ENCODE peak calls at places on chromosomes 6 and 20, in four cellular contexts. W is HL-60, A is GM12878, B is K562. H is an unnamed sample.

GRCh38 chr20:3042621-3043020 is 801 bp upstream of the GNRH2 start:
- DNase-seq in B (no peak), A (no peak), W (no peak), H (no peak)

GRCh38 chr6:158774734-158775449 is 44.3 kb downstream of the EZR start:
- DNase-seq in A (no peak), B (no peak), W (no peak), H (no peak)

GRCh38 chr6:116840091-116840490 is 11.2 kb upstream of the GPRC6A start:
- DNase-seq in A (no peak), W (peak; percentile 6), B (peak; percentile 11), H (no peak)

GRCh38 chr6:17705778-17706579 is 746 bp downstream of the NUP153 start:
- DNase-seq in B (no peak), A (no peak), W (no peak), H (peak; percentile 71)

GRCh38 chr6:25171301-25171700 is 107.9 kb upstream of the CARMIL1 start:
- DNase-seq in A (no peak), B (no peak), W (no peak), H (no peak)

GRCh38 chr6:3393796-3394195 is 63.1 kb downstream of the SLC22A23 start:
- DNase-seq in A (no peak), B (no peak), W (no peak), H (no peak)

GRCh38 chr6:68778356-68779020 is 143.4 kb downstream of the ADGRB3 start:
- DNase-seq in B (peak; percentile 36), W (no peak), A (no peak), H (no peak)

GRCh38 chr6:110378552-110378951 is 20.4 kb upstream of the METTL24 start:
- DNase-seq in W (no peak), A (no peak), B (no peak), H (no peak)

GRCh38 chr20:56400001-56400640 is 7.7 kb downstream of the CSTF1 start:
- DNase-seq in W (no peak), A (peak; percentile 31), B (peak; percentile 48), H (no peak)

GRCh38 chr6:139144490-139145085 is 9.7 kb downstream of the HECA start:
- DNase-seq in B (no peak), A (no peak), W (no peak), H (no peak)

GRCh38 chr6:137222376-137222775 is 3.2 kb upstream of the IFNGR1 start:
- DNase-seq in A (no peak), W (no peak), B (no peak), H (no peak)

GRCh38 chr6:136230219-136230980 is 19.7 kb downstream of the MTFR2 start:
- DNase-seq in A (no peak), B (no peak), W (no peak), H (no peak)

GRCh38 chr6:83976037-83976755 is 57.4 kb upstream of the MRAP2 start:
- DNase-seq in A (no peak), B (no peak), W (no peak), H (no peak)

GRCh38 chr6:112237644-112238043 is 16.7 kb downstream of the LAMA4 start:
- DNase-seq in A (no peak), W (no peak), B (no peak), H (no peak)

GRCh38 chr6:67045076-67045475 is 1338.0 kb upstream of the EYS start:
- DNase-seq in B (no peak), A (no peak), W (no peak), H (no peak)

GRCh38 chr6:137874204-137875001 is 7.3 kb downstream of the TNFAIP3 start:
- DNase-seq in B (no peak), A (no peak), W (no peak), H (no peak)

GRCh38 chr6:168293641-168294530 is 25.7 kb downstream of the DACT2 start:
- DNase-seq in A (no peak), W (no peak), B (no peak), H (no peak)

GRCh38 chr20:38141154-38141888 is 23.7 kb downstream of the TGM2 start:
- DNase-seq in W (no peak), B (peak; percentile 39), A (no peak), H (no peak)

GRCh38 chr6:18654821-18655220 is 267.7 kb downstream of the RNF144B start:
- DNase-seq in A (no peak), B (no peak), W (no peak), H (no peak)

GRCh38 chr6:17167327-17167979 is 65.6 kb downstream of the STMND1 start:
- DNase-seq in A (no peak), B (no peak), W (no peak), H (no peak)

GRCh38 chr6:110233769-110234374 is 53.6 kb downstream of the CDC40 start:
- DNase-seq in B (no peak), W (no peak), A (peak; percentile 15), H (peak; percentile 33)

GRCh38 chr6:32952817-32953739 is at the start of gene HLA-DMA:
- DNase-seq in A (peak; percentile 99), B (peak; percentile 67), W (peak; percentile 93), H (peak; percentile 46)

GRCh38 chr6:47323887-47324286 is 14.2 kb upstream of the TNFRSF21 start:
- DNase-seq in A (no peak), W (no peak), B (no peak), H (no peak)

GRCh38 chr20:19690462-19690861 is 67.6 kb upstream of the RIN2 start:
- DNase-seq in B (no peak), A (no peak), W (no peak), H (no peak)

GRCh38 chr20:23826541-23827018 is at the start of gene CST2:
- DNase-seq in A (no peak), B (no peak), W (no peak), H (no peak)

GRCh38 chr6:3194535-3195376 is 32.7 kb downstream of the TUBB2B start:
- DNase-seq in W (no peak), A (no peak), B (no peak), H (no peak)

GRCh38 chr20:49747707-49748524 is 34.2 kb upstream of the B4GALT5 start:
- DNase-seq in A (no peak), W (no peak), B (peak; percentile 68), H (no peak)

GRCh38 chr6:127464881-127465459 is 5.8 kb upstream of the KIAA0408 start:
- DNase-seq in B (peak; percentile 44), A (no peak), W (no peak), H (no peak)

GRCh38 chr6:109793793-109794192 is 102.7 kb downstream of the FIG4 start:
- DNase-seq in A (no peak), B (peak; percentile 12), W (no peak), H (no peak)

GRCh38 chr20:52972965-52973819 is 1.0 kb downstream of the TSHZ2 start:
- DNase-seq in W (no peak), B (no peak), A (no peak), H (no peak)

GRCh38 chr6:34423254-34423653 is 2.6 kb downstream of the RPS10 start:
- DNase-seq in B (no peak), A (no peak), W (no peak), H (no peak)

GRCh38 chr6:144266091-144266649 is 19.0 kb upstream of the UTRN start:
- DNase-seq in B (no peak), A (no peak), W (no peak), H (no peak)

GRCh38 chr20:3106658-3107463 is 22.3 kb upstream of the AVP start:
- DNase-seq in W (no peak), A (no peak), B (no peak), H (no peak)

GRCh38 chr6:44386364-44386928 is 1.1 kb upstream of the CDC5L start:
- DNase-seq in W (no peak), A (no peak), B (no peak), H (no peak)

GRCh38 chr6:167684276-167685104 is 142.2 kb upstream of the AFDN start:
- DNase-seq in B (no peak), A (no peak), W (no peak), H (no peak)

GRCh38 chr20:36498386-36499179 is 42.7 kb upstream of the MYL9 start:
- DNase-seq in B (no peak), A (no peak), W (no peak), H (no peak)

GRCh38 chr20:18625907-18626655 is 38.2 kb downstream of the DTD1 start:
- DNase-seq in W (no peak), A (no peak), B (no peak), H (no peak)

DNA sequence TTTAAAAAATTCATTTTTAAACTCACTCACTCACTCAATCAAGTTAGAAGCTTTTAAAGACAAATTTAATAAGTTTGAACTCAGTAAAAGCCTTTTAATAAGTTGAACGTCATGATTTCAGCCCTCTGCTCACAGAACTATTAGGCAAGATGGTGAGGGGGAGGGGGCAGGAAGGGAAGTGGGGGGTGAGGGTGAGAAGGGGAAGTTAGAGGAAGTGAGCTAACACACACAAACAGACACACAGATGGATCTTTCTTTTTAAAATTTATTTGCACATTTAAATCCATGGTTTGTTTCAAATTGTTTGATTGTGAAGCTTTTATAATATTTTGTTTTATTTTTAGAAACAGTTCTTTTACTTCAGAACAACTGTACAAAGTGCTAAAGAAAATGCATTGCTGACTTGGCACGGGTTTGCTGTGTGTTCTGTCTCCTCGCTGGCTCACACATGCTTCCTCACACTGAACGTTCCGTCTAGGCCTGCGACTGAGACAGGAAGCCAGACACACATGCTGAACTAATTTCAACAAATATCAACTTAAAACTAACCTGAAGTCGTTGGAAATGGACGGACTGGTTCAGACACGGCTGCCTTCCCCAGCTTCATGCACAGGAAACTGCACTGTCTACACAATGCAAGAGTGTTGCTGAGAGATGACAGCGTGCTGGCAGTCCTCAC is 7.9 kb upstream of the ZBP1 start:
- DNase-seq in W (peak; percentile 81), A (no peak), B (no peak), H (no peak)
- TF ChIP-seq SPI1 in W (peak; percentile 92), A (peak; percentile 48), B (peak; percentile 53), H (peak; percentile 72)

GRCh38 chr20:33884633-33885032 is 73.5 kb downstream of the CHMP4B start:
- DNase-seq in W (no peak), B (no peak), A (no peak), H (no peak)

GRCh38 chr20:33883164-33883563 is 72.0 kb downstream of the CHMP4B start:
- DNase-seq in W (no peak), B (no peak), A (peak; percentile 73), H (no peak)

GRCh38 chr20:33880396-33880795 is 69.2 kb downstream of the CHMP4B start:
- DNase-seq in A (no peak), B (no peak), W (no peak), H (no peak)

GRCh38 chr20:33882481-33882880 is 71.3 kb downstream of the CHMP4B start:
- DNase-seq in A (no peak), B (no peak), W (no peak), H (no peak)

GRCh38 chr20:33882018-33882417 is 70.9 kb downstream of the CHMP4B start:
- DNase-seq in W (no peak), B (no peak), A (no peak), H (no peak)
- TF ChIP-seq SPI1 in W (no peak), B (no peak), A (no peak), H (no peak)

DNA sequence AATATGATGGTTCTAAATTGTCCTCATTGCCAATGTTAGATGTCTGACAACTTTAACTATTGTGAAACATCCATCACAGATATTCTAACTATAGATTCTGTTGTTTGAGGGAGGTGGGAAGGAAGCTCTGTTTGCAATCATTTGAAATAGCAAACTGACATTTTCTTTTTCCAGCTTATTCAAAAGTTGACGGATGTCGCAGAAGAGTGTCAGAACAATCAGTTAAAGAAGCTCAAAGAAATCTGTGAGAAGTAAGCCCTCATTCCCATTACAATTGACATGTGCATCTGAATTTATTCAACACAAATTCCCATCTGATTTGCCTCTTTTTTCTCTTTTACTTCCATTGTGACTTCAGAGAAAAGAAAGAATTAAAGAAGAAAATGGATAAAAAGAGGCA is 280.6 kb upstream of the PLCB4 start:
- DNase-seq in B (no peak), A (no peak), W (no peak), H (no peak)
- TF ChIP-seq SPI1 in B (no peak), A (no peak), W (no peak), H (no peak)

GRCh38 chr6:37514377-37514776 is 14.7 kb upstream of the CCDC167 start:
- DNase-seq in A (no peak), B (no peak), W (no peak), H (no peak)
- TF ChIP-seq SPI1 in A (no peak), B (no peak), W (no peak), H (no peak)